ENCODE peak calls at places on chromosomes 12 and 14, in seven cellular contexts. N, B, T, F, G, R and Z are unnamed samples.
A peak's percentile ranks its signal among the peaks of the same experiment; 100 is the strongest.

GRCh38 chr12:131087302-131087818 is 133.7 kb downstream of the ADGRD1 start:
- DNase-seq in R (no peak), T (peak; percentile 36), N (no peak), B (no peak), G (peak; percentile 60), F (no peak), Z (peak; percentile 10)

GRCh38 chr14:103882503-103883262 is 35.3 kb upstream of the PPP1R13B start:
- DNase-seq in F (peak; percentile 33), R (no peak), N (no peak), G (no peak), B (no peak), T (peak; percentile 64), Z (no peak)

GRCh38 chr12:105322070-105322469 is 8.4 kb upstream of the C12orf75 start:
- DNase-seq in R (peak; percentile 91), N (peak; percentile 39), G (no peak), F (no peak), T (peak; percentile 76), B (no peak), Z (no peak)

GRCh38 chr14:100069161-100069800 is 4.1 kb downstream of the EVL start:
- DNase-seq in B (no peak), F (no peak), T (no peak), N (no peak), G (no peak), R (no peak), Z (no peak)

GRCh38 chr14:23359722-23360447 is 5.1 kb downstream of the EFS start:
- DNase-seq in T (no peak), G (no peak), B (no peak), R (no peak), F (no peak), N (no peak), Z (no peak)

GRCh38 chr14:99718031-99718810 is 34.1 kb downstream of the CYP46A1 start:
- DNase-seq in T (peak; percentile 34), F (no peak), R (no peak), B (no peak), G (no peak), N (no peak), Z (no peak)

GRCh38 chr14:22088614-22089359 is 415.2 kb upstream of the OR4E1 start:
- DNase-seq in G (no peak), N (peak; percentile 27), R (no peak), T (no peak), B (no peak), F (peak; percentile 18), Z (no peak)

GRCh38 chr14:35533357-35534129 is 421 bp upstream of the INSM2 start:
- DNase-seq in N (peak; percentile 34), F (peak; percentile 49), T (peak; percentile 53), B (peak; percentile 51), G (peak; percentile 80), R (peak; percentile 20), Z (no peak)

GRCh38 chr12:95218164-95218851 is 701 bp downstream of the VEZT start:
- DNase-seq in T (no peak), F (peak; percentile 54), R (peak; percentile 72), N (peak; percentile 58), G (no peak), B (no peak), Z (peak; percentile 75)

GRCh38 chr14:95683793-95684192 is 2.4 kb upstream of the TCL1B start:
- DNase-seq in T (peak; percentile 47), G (no peak), N (no peak), B (no peak), R (no peak), F (no peak), Z (no peak)

GRCh38 chr14:90368946-90369721 is 27.7 kb upstream of the CALM1 start:
- DNase-seq in G (no peak), F (no peak), B (peak; percentile 72), R (peak; percentile 52), T (no peak), N (peak; percentile 33), Z (no peak)

GRCh38 chr12:11773889-11774677 is 124.6 kb downstream of the ETV6 start:
- DNase-seq in B (peak; percentile 69), N (no peak), T (no peak), G (peak; percentile 67), F (no peak), R (no peak), Z (no peak)

GRCh38 chr12:115213538-115213961 is 529.6 kb upstream of the TBX3 start:
- DNase-seq in F (no peak), N (no peak), G (no peak), T (no peak), B (no peak), R (no peak), Z (no peak)

GRCh38 chr12:42756841-42757661 is 167.5 kb upstream of the PRICKLE1 start:
- DNase-seq in N (peak; percentile 91), R (peak; percentile 86), T (no peak), B (no peak), G (no peak), F (peak; percentile 57), Z (no peak)

GRCh38 chr12:109981311-109981710 is 14.9 kb downstream of the GIT2 start:
- DNase-seq in R (no peak), B (no peak), N (no peak), T (no peak), F (no peak), G (no peak), Z (no peak)